ENCODE peak calls at places on chromosome 19, in four cellular contexts. K, L, H and T are unnamed samples.

GRCh38 chr19:12574036-12574435 is 22.8 kb upstream of the ZNF564 start:
- DNase-seq in H (no peak), K (no peak), L (no peak), T (no peak)

GRCh38 chr19:4633140-4633967 is 6.0 kb upstream of the TNFAIP8L1 start:
- DNase-seq in K (peak), H (no peak), L (peak), T (peak)

GRCh38 chr19:6074709-6075403 is 35.4 kb downstream of the RFX2 start:
- DNase-seq in H (no peak), K (no peak), L (no peak), T (no peak)

GRCh38 chr19:30324982-30325381 is 47.2 kb upstream of the ZNF536 start:
- DNase-seq in K (no peak), H (no peak), L (peak), T (no peak)

GRCh38 chr19:12200020-12200419 is 37.1 kb downstream of the ZNF136 start:
- DNase-seq in K (no peak), L (no peak), H (no peak), T (no peak)

GRCh38 chr19:31314849-31315620 is 34.2 kb downstream of the TSHZ3 start:
- DNase-seq in H (no peak), L (no peak), K (no peak), T (no peak)

GRCh38 chr19:16216744-16217670 is 19.3 kb downstream of the AP1M1 start:
- DNase-seq in H (no peak), K (no peak), L (peak), T (no peak)

GRCh38 chr19:32581704-32582164 is 744 bp downstream of the PDCD5 start:
- DNase-seq in L (no peak), H (no peak), K (peak), T (peak)

GRCh38 chr19:734716-735115 is 16.2 kb upstream of the MISP start:
- DNase-seq in L (no peak), K (no peak), H (no peak), T (no peak)

GRCh38 chr19:3238066-3238561 is 13.7 kb downstream of the CELF5 start:
- DNase-seq in H (no peak), K (no peak), L (no peak), T (no peak)

GRCh38 chr19:17195106-17195505 is 20.1 kb upstream of the USE1 start:
- DNase-seq in L (no peak), H (no peak), K (no peak), T (no peak)

GRCh38 chr19:35049456-35049855 is 7.9 kb downstream of the HPN start:
- DNase-seq in K (no peak), H (no peak), L (no peak), T (no peak)

GRCh38 chr19:50300814-50301606 is 28.2 kb downstream of the KCNC3 start:
- DNase-seq in L (no peak), K (peak), H (no peak), T (peak)

GRCh38 chr19:10352764-10353671 is 13.6 kb upstream of the ICAM3 start:
- DNase-seq in H (no peak), L (no peak), K (no peak), T (no peak)

GRCh38 chr19:7856679-7857663 is 17.2 kb downstream of the PRR36 start:
- DNase-seq in L (no peak), H (no peak), K (no peak), T (no peak)

GRCh38 chr19:3403489-3404323 is 37.3 kb downstream of the NFIC start:
- DNase-seq in K (no peak), H (peak), L (peak), T (no peak)

GRCh38 chr19:7126132-7126531 is 56.6 kb downstream of the ZNF557 start:
- DNase-seq in H (no peak), L (no peak), K (no peak), T (no peak)

GRCh38 chr19:35501684-35502083 is 11.4 kb upstream of the KRTDAP start:
- DNase-seq in H (no peak), L (no peak), K (no peak), T (peak)

GRCh38 chr19:31543456-31543855 is 194.2 kb upstream of the TSHZ3 start:
- DNase-seq in K (no peak), H (no peak), L (no peak), T (no peak)

GRCh38 chr19:50380767-50381166 is 3.4 kb upstream of the POLD1 start:
- DNase-seq in H (no peak), L (no peak), K (no peak), T (no peak)

GRCh38 chr19:54420068-54420382 is 4.8 kb downstream of the TTYH1 start:
- DNase-seq in H (no peak), K (no peak), L (no peak), T (no peak)

GRCh38 chr19:6856749-6857372 is 30.5 kb upstream of the ADGRE1 start:
- DNase-seq in L (no peak), K (no peak), H (no peak), T (no peak)

GRCh38 chr19:55189424-55189823 is 9.3 kb upstream of the SYT5 start:
- DNase-seq in H (no peak), K (peak), L (no peak), T (peak)

GRCh38 chr19:55342044-55342531 is 2.4 kb downstream of the KMT5C start:
- DNase-seq in H (no peak), L (no peak), K (no peak), T (no peak)

GRCh38 chr19:7975037-7975436 is 30.4 kb downstream of the ELAVL1 start:
- DNase-seq in K (no peak), L (no peak), H (no peak), T (no peak)

GRCh38 chr19:6530385-6531162 is at the start of gene TNFSF9:
- DNase-seq in K (peak), L (peak), H (peak), T (peak)

GRCh38 chr19:11986754-11987153 is 21.9 kb downstream of the ZNF763 start:
- DNase-seq in L (no peak), H (no peak), K (no peak), T (no peak)

GRCh38 chr19:9018163-9018875 is 8.1 kb upstream of the MUC16 start:
- DNase-seq in H (no peak), L (no peak), K (no peak), T (peak)

GRCh38 chr19:33290956-33291622 is 11.2 kb downstream of the CEBPA start:
- DNase-seq in K (peak), H (no peak), L (no peak), T (peak)

GRCh38 chr19:31890230-31890629 is 455.2 kb upstream of the ZNF507 start:
- DNase-seq in H (no peak), K (no peak), L (no peak), T (no peak)

GRCh38 chr19:57708641-57709354 is at the start of gene ZNF154:
- DNase-seq in L (no peak), K (peak), H (no peak), T (no peak)

GRCh38 chr19:28213476-28214082 is 999.4 kb downstream of the UQCRFS1 start:
- DNase-seq in H (no peak), K (no peak), L (no peak), T (no peak)

GRCh38 chr19:48501446-48501960 is 10.1 kb downstream of the LMTK3 start:
- DNase-seq in H (no peak), K (peak), L (peak), T (no peak)

GRCh38 chr19:49290517-49290916 is 34.5 kb downstream of the SLC6A16 start:
- DNase-seq in K (no peak), L (no peak), H (no peak), T (no peak)

GRCh38 chr19:46849610-46850009 is 1.0 kb downstream of the AP2S1 start:
- DNase-seq in H (no peak), K (no peak), L (no peak), T (no peak)

GRCh38 chr19:46848389-46848788 is 2.3 kb downstream of the AP2S1 start:
- DNase-seq in H (no peak), K (no peak), L (no peak), T (no peak)

GRCh38 chr19:46852830-46853229 is 2.2 kb upstream of the AP2S1 start:
- DNase-seq in L (no peak), K (no peak), H (no peak), T (no peak)

GRCh38 chr19:46847528-46847927 is 3.1 kb downstream of the AP2S1 start:
- DNase-seq in H (no peak), L (no peak), K (no peak), T (no peak)

GRCh38 chr19:46850228-46851203 is at the start of gene AP2S1:
- DNase-seq in L (peak), H (peak), K (peak), T (peak)
- TF ChIP-seq CTCF in L (no peak), H (no peak), K (no peak), T (no peak)

DNA sequence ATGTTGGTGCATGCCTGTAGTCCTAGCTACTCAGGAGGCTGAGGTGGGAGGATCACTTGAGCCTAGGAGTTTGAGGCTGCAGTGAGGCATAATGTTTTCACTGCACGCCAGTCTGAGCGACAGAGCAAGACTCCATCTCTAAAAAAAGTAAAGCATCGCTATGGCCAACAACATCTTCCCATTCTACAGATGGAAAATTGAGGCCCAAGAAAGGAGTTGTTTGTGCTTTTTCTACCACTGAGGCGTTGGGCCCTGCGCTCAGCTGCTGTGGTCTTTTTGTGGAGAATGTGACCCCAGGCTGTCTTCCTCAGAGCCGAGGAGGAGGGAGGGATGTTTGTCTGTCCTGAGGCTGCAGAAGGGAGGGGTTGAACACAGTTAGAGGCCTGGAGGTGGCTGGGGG is 485 bp upstream of the C5AR2 start:
- DNase-seq in K (no peak), L (no peak), H (no peak), T (no peak)
- H3K27ac ChIP-seq in K (no peak), L (no peak), H (no peak), T (peak)

GRCh38 chr19:13832096-13832495 is 36.9 kb downstream of the ZSWIM4 start:
- DNase-seq in K (peak), L (no peak), H (no peak), T (no peak)

GRCh38 chr19:13834308-13834790 is 39.1 kb downstream of the ZSWIM4 start:
- DNase-seq in H (no peak), L (peak), K (peak), T (peak)

GRCh38 chr19:13831560-13832056 is 36.4 kb downstream of the ZSWIM4 start:
- DNase-seq in H (no peak), L (no peak), K (peak), T (no peak)

GRCh38 chr19:13835791-13836723 is 40.8 kb downstream of the ZSWIM4 start:
- DNase-seq in H (no peak), K (peak), L (peak), T (no peak)

DNA sequence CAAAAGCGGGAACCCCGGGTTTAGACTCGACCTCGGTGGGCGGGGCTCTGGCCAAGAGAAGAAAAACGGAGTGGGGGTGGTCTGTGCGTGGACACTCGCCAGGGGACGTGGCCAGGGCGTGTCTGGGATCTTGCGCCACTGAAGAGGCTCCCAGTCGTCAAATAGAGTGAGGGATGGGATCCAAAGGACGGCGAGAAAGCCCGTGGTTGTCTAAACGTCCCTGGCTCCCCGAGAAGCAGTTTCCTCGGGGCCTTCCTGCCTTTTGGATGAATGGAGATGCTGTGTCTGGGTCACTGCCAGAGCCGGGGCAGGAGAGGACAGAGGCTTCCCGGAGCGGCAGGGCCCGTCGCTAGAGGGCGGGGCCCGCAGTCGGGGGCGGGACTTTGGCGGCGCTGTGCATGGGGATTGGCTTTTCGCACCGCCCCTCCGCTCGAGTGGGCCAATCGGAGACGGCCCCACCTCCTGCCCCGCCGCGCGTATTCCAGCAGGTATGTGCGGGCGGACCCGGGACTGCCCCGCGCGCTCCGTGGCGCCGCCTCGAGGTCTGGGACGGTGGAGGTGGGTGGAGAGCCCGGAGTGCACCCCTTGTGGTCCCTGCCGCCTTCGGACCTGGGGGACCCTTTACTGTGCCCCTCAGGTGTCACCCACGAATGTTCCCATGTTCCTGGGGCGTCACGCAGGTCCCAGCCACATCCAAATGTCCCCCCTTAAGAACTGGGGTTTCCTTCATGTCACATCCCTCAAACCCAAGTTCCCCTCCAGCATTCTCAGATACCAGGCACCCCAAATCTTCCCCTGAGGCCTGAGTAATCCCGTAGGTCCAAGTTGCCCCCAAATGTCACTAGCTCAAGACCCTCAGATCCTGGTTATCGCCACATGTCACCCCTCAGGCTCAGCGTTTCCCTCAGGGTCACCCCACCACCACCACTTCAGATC is 38.4 kb downstream of the ZSWIM4 start:
- DNase-seq in L (peak), K (peak), H (peak), T (peak)
- TF ChIP-seq CTCF in L (peak), K (peak), H (peak), T (peak)

GRCh38 chr19:41311613-41312012 is 1.6 kb downstream of the CCDC97 start:
- DNase-seq in H (no peak), K (no peak), L (no peak), T (no peak)
- H3K27ac ChIP-seq in H (no peak), K (no peak), L (no peak), T (peak)

DNA sequence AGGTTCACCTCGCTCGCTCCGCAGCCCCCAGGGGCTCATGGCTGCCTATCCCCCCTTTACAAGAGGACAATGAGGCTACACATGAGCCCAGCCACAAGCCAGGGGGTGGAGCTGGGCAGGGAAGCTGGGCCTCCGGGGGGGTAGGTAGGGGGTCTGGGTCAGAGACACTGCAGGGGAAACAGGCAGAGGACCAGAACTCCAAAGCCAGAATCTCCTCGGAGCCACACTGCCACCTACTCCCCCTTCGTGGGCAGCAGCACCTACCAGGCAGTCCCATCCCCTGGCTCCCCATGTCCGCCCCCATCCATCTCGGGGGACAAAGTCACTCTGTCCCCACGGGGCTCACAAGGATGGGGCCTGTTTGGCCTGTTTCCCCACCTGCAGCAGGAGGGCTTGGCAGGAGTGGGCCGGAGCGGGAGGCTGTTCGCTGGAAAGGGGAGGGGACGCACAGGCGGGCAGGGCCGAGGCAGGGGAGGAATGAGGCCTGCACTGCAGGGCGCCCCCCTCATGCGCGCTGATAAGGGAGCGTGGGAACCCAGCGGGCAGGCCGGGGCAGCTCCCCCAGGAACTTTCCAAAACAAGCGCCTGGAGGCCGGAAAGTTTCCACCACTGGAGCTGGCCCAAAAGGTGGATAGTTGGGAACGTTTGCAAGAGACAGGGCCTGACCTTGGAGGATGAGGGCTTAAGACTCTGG is 545 bp upstream of the ISYNA1 start:
- DNase-seq in H (no peak), K (peak), L (peak), T (no peak)
- TF ChIP-seq CTCF in H (no peak), K (peak), L (no peak), T (peak)

DNA sequence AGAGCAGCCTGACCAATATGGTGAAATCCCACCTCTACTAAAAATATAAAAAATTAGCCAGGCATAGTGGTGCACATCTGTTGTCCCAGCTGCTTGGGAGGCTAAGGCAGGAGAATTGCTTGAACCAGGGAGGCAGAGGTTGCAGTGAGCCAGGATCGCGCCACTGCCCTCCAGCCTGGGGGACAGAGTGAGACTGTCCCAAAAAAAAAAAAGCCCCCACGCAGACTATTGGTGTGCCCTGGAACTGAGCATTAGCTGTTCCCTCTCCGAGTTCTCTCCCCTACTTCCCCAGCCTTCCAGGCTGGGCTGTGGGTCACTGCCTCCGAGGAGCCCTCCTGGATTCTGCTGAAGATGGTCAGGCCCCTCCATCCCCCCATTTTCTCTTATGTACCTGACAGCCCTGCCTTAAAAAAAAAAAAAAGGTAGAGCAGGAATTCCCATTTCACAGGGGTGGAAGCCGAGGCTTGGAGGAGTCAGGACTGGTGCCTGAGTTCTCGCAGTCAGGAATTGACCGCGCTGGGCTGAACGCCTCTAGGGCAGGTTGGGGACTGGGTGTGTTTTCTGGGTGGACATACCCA is 1.9 kb downstream of the ADAT3 start:
- DNase-seq in H (no peak), L (no peak), K (no peak), T (no peak)
- H3K27ac ChIP-seq in H (no peak), L (no peak), K (no peak), T (peak)

DNA sequence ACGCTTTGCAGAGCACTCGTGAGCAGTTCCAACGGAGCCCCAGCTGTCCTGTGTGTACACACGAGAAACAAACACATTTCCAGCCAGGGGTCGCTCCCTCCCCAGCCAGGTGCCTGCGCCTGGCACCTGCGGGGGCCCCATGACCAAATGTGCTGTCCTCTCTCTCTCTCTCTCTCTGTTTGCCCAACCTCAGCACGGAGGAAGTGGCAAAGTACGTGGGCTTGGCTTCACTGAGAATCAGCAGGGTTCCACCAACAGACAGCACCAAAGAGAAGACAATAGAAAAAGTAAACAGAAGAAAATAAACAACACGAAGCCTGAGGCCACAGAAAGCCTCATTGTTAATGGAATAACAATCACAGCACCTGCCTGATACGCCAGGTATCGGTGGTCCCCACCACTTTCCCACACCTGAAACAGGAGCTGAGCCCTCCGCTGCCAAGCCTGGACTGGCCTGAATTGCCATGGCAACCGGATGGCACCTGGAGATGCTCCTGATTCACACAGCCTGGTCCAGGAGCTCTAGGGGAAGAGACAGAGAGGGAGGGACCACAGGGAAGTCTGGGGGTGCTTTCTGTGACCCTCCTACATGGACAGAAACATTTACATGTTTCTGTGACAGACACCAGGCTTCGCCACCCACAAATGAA is 103.9 kb upstream of the CACNA1A start:
- DNase-seq in L (no peak), K (no peak), H (no peak), T (no peak)
- TF ChIP-seq CTCF in L (no peak), K (peak), H (no peak), T (no peak)

GRCh38 chr19:44876930-44877530 is 14.0 kb upstream of the TOMM40 start:
- DNase-seq in L (no peak), H (no peak), K (no peak), T (no peak)
- H3K27ac ChIP-seq in L (no peak), H (no peak), K (no peak), T (peak)